ENCODE peak calls at places on chromosomes 6 and 20, in seven cellular contexts. F is CD4-positive, alpha-beta memory T cell; S is A549; D is left ventricle myocardium inferior; K is CD8-positive, alpha-beta memory T cell; M is esophagus squamous epithelium; T is RWPE2. L is an unnamed sample.

GRCh38 chr6:132131777-132132176 is 180.6 kb upstream of the CCN2 start:
- DNase-seq in D (peak), T (peak), S (peak), F (no peak), K (no peak), M (no peak), L (no peak)

GRCh38 chr6:97703661-97704060 is 420.6 kb upstream of the MMS22L start:
- DNase-seq in F (no peak), K (no peak), M (no peak), D (no peak), T (no peak), S (no peak), L (no peak)

GRCh38 chr20:13701486-13701885 is 62.8 kb upstream of the TASP1 start:
- DNase-seq in F (no peak), K (no peak), S (no peak), T (no peak), M (no peak), D (no peak), L (no peak)

GRCh38 chr20:24303393-24303792 is 166.0 kb upstream of the SYNDIG1 start:
- DNase-seq in F (no peak), T (no peak), S (no peak), D (no peak), K (no peak), M (no peak), L (no peak)

GRCh38 chr6:147903931-147904330 is 395.4 kb downstream of the SAMD5 start:
- DNase-seq in T (no peak), F (no peak), K (no peak), D (no peak), S (no peak), M (no peak), L (no peak)

GRCh38 chr20:47253860-47254259 is 102.6 kb downstream of the ZMYND8 start:
- DNase-seq in K (no peak), F (no peak), M (no peak), D (no peak), S (no peak), T (no peak), L (no peak)

GRCh38 chr20:58112017-58112781 is 116.3 kb downstream of the ANKRD60 start:
- DNase-seq in T (peak), S (peak), K (no peak), D (no peak), M (no peak), F (no peak), L (no peak)

GRCh38 chr20:23047738-23048214 is 1.7 kb downstream of the THBD start:
- DNase-seq in F (no peak), D (no peak), K (peak), T (no peak), S (no peak), M (no peak), L (no peak)

GRCh38 chr6:158660331-158660730 is 10.5 kb downstream of the SYTL3 start:
- DNase-seq in D (no peak), F (peak), K (peak), S (peak), T (no peak), M (no peak), L (no peak)

GRCh38 chr20:38649275-38649891 is 47.8 kb downstream of the ARHGAP40 start:
- DNase-seq in D (no peak), T (no peak), S (no peak), F (no peak), M (no peak), K (no peak), L (no peak)

GRCh38 chr6:73391735-73392134 is 2.9 kb upstream of the DDX43 start:
- DNase-seq in S (no peak), D (no peak), F (peak), K (no peak), M (no peak), T (no peak), L (no peak)

GRCh38 chr6:167712332-167713087 is 114.2 kb upstream of the AFDN start:
- DNase-seq in M (no peak), T (no peak), S (no peak), F (no peak), K (no peak), D (no peak), L (no peak)

GRCh38 chr6:170045563-170045960 is 245.3 kb downstream of the DLL1 start:
- DNase-seq in D (no peak), K (no peak), F (no peak), S (no peak), M (no peak), T (peak), L (no peak)

GRCh38 chr6:131213501-131213990 is 78.3 kb downstream of the AKAP7 start:
- DNase-seq in F (no peak), S (no peak), M (no peak), T (no peak), D (no peak), K (no peak), L (no peak)

GRCh38 chr6:4957521-4958231 is 46.2 kb downstream of the RPP40 start:
- DNase-seq in D (no peak), S (no peak), K (no peak), T (no peak), F (no peak), M (no peak), L (peak)

GRCh38 chr6:168091381-168092264 is 12.6 kb upstream of the FRMD1 start:
- DNase-seq in T (no peak), M (no peak), S (no peak), D (no peak), F (no peak), K (no peak), L (no peak)

GRCh38 chr6:127775371-127775770 is 125.5 kb downstream of the THEMIS start:
- DNase-seq in K (no peak), D (no peak), T (no peak), F (no peak), S (no peak), M (no peak), L (no peak)

GRCh38 chr6:74519172-74519571 is 686.7 kb downstream of the COL12A1 start:
- DNase-seq in K (no peak), F (no peak), S (peak), D (no peak), T (no peak), M (no peak), L (no peak)

GRCh38 chr6:121436966-121437756 is 1.7 kb downstream of the GJA1 start:
- DNase-seq in M (no peak), T (peak), F (no peak), K (no peak), S (peak), D (peak), L (no peak)

GRCh38 chr6:167968091-167968490 is 29.4 kb upstream of the KIF25 start:
- DNase-seq in T (no peak), K (no peak), F (no peak), M (no peak), S (peak), D (no peak), L (peak)

GRCh38 chr20:38515631-38516030 is 43.0 kb downstream of the RALGAPB start:
- DNase-seq in T (no peak), K (no peak), D (no peak), F (no peak), S (no peak), M (no peak), L (no peak)

GRCh38 chr6:99514089-99514488 is 1.1 kb downstream of the USP45 start:
- DNase-seq in F (no peak), M (no peak), S (no peak), K (no peak), D (no peak), T (no peak), L (no peak)

GRCh38 chr20:56273491-56273890 is 25.0 kb downstream of the MC3R start:
- DNase-seq in T (no peak), F (no peak), D (no peak), S (no peak), K (no peak), M (no peak), L (no peak)

GRCh38 chr6:111663232-111663631 is 57.6 kb upstream of the TRAF3IP2 start:
- DNase-seq in T (no peak), M (no peak), K (no peak), F (no peak), S (no peak), D (peak), L (no peak)

GRCh38 chr6:168134399-168135201 is 55.6 kb upstream of the FRMD1 start:
- DNase-seq in T (no peak), D (no peak), F (no peak), S (no peak), M (no peak), K (no peak), L (no peak)

GRCh38 chr6:42313941-42314570 is 96.4 kb upstream of the MRPS10 start:
- DNase-seq in D (no peak), K (no peak), M (no peak), T (no peak), F (no peak), S (no peak), L (no peak)

GRCh38 chr6:41371461-41371991 is 36.1 kb downstream of the NCR2 start:
- DNase-seq in F (no peak), K (no peak), M (no peak), T (no peak), S (no peak), D (peak), L (no peak)

GRCh38 chr6:122063090-122063489 is 336.4 kb upstream of the HSF2 start:
- DNase-seq in D (no peak), S (no peak), K (no peak), M (no peak), F (no peak), T (no peak), L (no peak)

GRCh38 chr6:139852484-139853140 is 478.2 kb upstream of the CITED2 start:
- DNase-seq in D (no peak), M (no peak), S (no peak), K (no peak), F (no peak), T (no peak), L (no peak)

GRCh38 chr6:139852067-139852466 is 477.6 kb upstream of the CITED2 start:
- DNase-seq in T (no peak), S (no peak), F (no peak), D (no peak), K (no peak), M (no peak), L (no peak)

GRCh38 chr6:139850512-139850911 is 476.1 kb upstream of the CITED2 start:
- DNase-seq in M (no peak), T (no peak), F (no peak), S (no peak), K (no peak), D (no peak), L (no peak)

GRCh38 chr6:139855741-139856206 is 481.3 kb upstream of the CITED2 start:
- DNase-seq in S (no peak), F (no peak), T (no peak), K (no peak), M (no peak), D (no peak), L (no peak)

DNA sequence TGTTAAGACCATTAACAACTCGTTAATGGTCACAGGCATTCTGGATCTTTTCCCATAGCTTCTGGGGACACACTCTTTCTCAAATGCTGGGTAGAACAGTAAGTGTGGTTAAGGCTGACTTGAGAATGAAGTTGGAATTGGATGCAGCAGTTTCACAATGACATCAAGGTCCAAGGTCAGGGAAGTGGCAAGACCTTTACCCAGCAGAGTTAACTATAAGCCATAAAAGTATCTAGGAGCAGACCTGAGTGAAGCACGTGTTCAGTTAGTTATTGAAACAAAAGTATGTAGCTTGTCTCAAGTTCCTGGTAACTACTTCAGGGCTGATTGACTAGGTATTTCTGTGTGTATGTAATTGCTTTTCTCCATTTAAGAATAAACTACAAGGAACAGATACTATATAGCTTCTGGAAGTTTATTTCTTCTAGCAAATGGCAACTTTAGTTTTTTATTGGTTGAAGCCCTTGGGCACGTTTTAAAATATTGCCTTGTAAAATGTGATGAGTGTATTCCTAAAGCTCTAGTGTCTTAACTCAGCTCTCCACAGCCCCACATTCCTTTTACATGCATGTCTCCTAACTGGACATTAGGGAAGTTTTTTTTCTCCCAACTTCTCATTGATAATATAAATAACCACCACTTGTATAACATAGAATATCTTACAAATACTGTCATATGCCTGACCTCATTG is 479.0 kb upstream of the CITED2 start:
- DNase-seq in S (no peak), T (no peak), M (no peak), K (no peak), D (no peak), F (no peak), L (no peak)
- H3K27ac ChIP-seq in S (no peak), T (no peak), M (no peak), K (no peak), D (peak), F (no peak), L (no peak)

DNA sequence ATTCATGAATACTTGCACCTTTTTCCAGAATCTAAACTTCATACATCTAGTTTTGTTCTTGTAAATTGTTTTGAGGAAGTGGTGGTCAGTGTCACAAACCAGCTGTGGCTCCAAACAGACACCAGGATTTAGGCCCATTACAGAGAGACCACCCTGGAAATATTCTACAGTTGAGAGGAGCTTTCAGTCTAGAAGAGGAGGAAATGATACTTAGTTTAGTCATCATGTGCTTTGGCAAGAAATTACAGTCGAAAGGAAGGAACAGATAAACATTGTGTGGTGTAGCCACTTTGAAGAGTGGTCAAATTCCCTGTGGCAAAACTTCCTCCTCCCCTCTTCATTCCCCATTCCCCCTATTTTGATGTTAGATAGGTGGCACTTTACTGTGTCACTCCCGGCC is 15.7 kb downstream of the DCBLD1 start:
- DNase-seq in M (no peak), F (no peak), D (no peak), T (no peak), S (no peak), K (no peak), L (no peak)
- H3K27ac ChIP-seq in M (peak), F (no peak), D (peak), T (peak), S (peak), K (no peak), L (no peak)

GRCh38 chr6:39850897-39851296 is 58.7 kb downstream of the DAAM2 start:
- DNase-seq in F (no peak), K (no peak), D (no peak), S (no peak), M (no peak), T (no peak), L (no peak)

GRCh38 chr6:39848171-39848570 is 56.0 kb downstream of the DAAM2 start:
- DNase-seq in F (no peak), S (no peak), M (no peak), T (no peak), K (no peak), D (no peak), L (no peak)

GRCh38 chr6:39849228-39849627 is 57.1 kb downstream of the DAAM2 start:
- DNase-seq in F (no peak), K (no peak), T (no peak), S (no peak), D (no peak), M (no peak), L (no peak)

GRCh38 chr6:39847216-39847615 is 55.0 kb downstream of the DAAM2 start:
- DNase-seq in F (no peak), S (no peak), T (no peak), D (peak), K (no peak), M (no peak), L (no peak)

GRCh38 chr6:39849764-39850163 is 57.6 kb downstream of the DAAM2 start:
- DNase-seq in D (no peak), T (no peak), M (no peak), K (no peak), F (no peak), S (no peak), L (no peak)
- H3K27ac ChIP-seq in D (peak), T (no peak), M (peak), K (no peak), F (no peak), S (no peak), L (no peak)

DNA sequence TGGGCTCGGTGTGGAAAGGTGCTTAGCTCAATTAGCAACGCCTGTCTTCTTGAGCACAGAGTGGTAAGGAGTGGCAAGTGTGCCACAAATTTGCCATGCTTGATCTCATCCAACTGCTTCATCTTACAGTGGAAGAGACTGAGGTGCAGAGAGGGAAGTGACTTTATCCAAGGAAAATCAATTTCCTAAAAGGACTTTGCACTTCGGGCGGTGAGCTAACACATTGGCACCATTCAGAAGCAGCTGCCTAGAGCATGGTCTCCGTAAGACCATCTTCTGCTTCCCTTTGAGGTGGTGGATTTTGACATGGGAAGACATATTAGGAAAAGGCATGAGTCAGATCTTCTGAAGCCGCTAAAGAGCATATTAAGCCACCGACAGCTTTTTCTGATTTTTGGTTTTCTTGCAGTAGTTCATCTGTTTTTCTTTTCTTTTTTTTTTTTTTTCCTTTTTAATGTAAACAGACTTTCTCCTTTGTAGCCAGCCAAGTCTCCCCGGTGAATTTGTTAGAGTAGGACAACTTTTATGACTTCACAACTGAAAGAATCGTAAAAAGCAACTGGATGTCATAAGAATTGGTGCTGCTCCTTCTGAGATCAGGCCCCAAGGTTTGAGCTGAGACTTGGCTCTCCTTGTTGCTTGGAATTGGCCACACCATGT is 273.2 kb downstream of the CDC5L start:
- DNase-seq in D (no peak), T (no peak), K (no peak), S (no peak), F (no peak), M (no peak), L (no peak)
- H3K27ac ChIP-seq in D (no peak), T (peak), K (no peak), S (no peak), F (no peak), M (no peak), L (no peak)

GRCh38 chr20:32007787-32008616 is 2.2 kb upstream of the CCM2L start:
- DNase-seq in F (no peak), S (no peak), T (no peak), K (no peak), D (peak), M (no peak), L (peak)

GRCh38 chr20:32010666-32011065 is 428 bp downstream of the CCM2L start:
- DNase-seq in F (no peak), M (no peak), D (no peak), S (no peak), T (no peak), K (no peak), L (no peak)

GRCh38 chr20:32012159-32012682 is 2.0 kb downstream of the CCM2L start:
- DNase-seq in M (no peak), K (no peak), S (no peak), D (no peak), T (no peak), F (no peak), L (no peak)

GRCh38 chr20:32009564-32009963 is 674 bp upstream of the CCM2L start:
- DNase-seq in D (no peak), T (no peak), S (no peak), K (no peak), F (no peak), M (no peak), L (no peak)

DNA sequence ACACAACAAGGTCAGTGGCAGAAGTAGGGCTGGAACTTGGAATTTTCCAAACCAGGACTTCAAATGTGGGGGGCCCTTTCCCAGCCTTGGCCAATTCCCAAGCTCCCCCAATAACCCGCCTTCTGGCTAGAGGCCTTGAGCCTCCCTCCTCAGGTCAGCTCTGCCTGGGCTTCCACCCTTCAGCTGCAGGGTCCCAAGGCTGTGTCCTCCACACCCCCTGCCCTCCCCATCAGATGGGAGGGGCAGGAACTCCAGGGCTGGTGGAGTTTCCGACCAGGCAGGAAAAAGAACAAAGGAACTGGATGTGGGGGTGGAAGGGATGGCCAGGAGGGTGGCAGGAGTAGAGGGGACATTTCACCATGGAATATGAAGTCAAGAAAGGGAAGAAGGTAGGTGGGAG is at the start of gene CCM2L:
- DNase-seq in S (no peak), F (no peak), K (no peak), T (no peak), M (no peak), D (peak), L (no peak)
- H3K27ac ChIP-seq in S (no peak), F (no peak), K (no peak), T (no peak), M (peak), D (peak), L (no peak)

GRCh38 chr6:16688984-16689636 is 72.2 kb downstream of the ATXN1 start:
- DNase-seq in S (no peak), T (no peak), K (no peak), D (no peak), F (no peak), M (no peak), L (no peak)
- H3K27ac ChIP-seq in S (peak), T (peak), K (no peak), D (no peak), F (peak), M (no peak), L (no peak)